ENCODE peak calls at places on chromosomes 11 and 22, in seven cellular contexts. U is body of pancreas; F is coronary artery; W is WTC11; S is HEK293T; H is progenitor cell of endocrine pancreas; D is CD8-positive, alpha-beta memory T cell. K is an unnamed sample.

GRCh38 chr11:65314501-65315203 is at the start of gene CDC42EP2:
- DNase-seq in D (peak), F (peak), W (peak), H (peak), U (peak), S (peak), K (peak)

GRCh38 chr11:71446942-71447688 is 1.1 kb downstream of the DHCR7 start:
- DNase-seq in W (no peak), H (no peak), F (no peak), D (no peak), U (no peak), S (no peak), K (no peak)

GRCh38 chr11:95095858-95096587 is 6.4 kb downstream of the ENDOD1 start:
- DNase-seq in H (no peak), F (no peak), U (no peak), W (no peak), S (no peak), D (no peak), K (no peak)

GRCh38 chr22:36386900-36387663 is 685 bp downstream of the MYH9 start:
- DNase-seq in F (peak), S (peak), D (peak), W (peak), U (peak), H (no peak), K (peak)

GRCh38 chr11:102071497-102072472 is 24.5 kb downstream of the CFAP300 start:
- DNase-seq in S (no peak), U (no peak), W (no peak), H (no peak), D (no peak), F (no peak), K (no peak)

GRCh38 chr11:12201016-12201985 is 90.9 kb downstream of the MICAL2 start:
- DNase-seq in D (no peak), U (no peak), F (peak), W (no peak), H (no peak), S (no peak), K (peak)

GRCh38 chr11:117953029-117953671 is 23.9 kb upstream of the TMPRSS13 start:
- DNase-seq in S (no peak), W (no peak), D (no peak), H (no peak), F (no peak), U (no peak), K (no peak)

GRCh38 chr11:120529214-120529613 is 17.7 kb downstream of the GRIK4 start:
- DNase-seq in F (no peak), U (no peak), W (no peak), D (no peak), S (no peak), H (no peak), K (no peak)

GRCh38 chr22:29268511-29269229 is 602 bp downstream of the EWSR1 start:
- DNase-seq in W (peak), D (peak), F (no peak), H (peak), S (no peak), U (peak), K (peak)

GRCh38 chr11:31499576-31500178 is 9.7 kb downstream of the IMMP1L start:
- DNase-seq in W (no peak), S (no peak), U (no peak), H (no peak), F (no peak), D (no peak), K (no peak)

GRCh38 chr11:118996926-118997626 is 862 bp upstream of the CENATAC start:
- DNase-seq in D (no peak), F (no peak), U (no peak), H (no peak), S (peak), W (no peak), K (no peak)

GRCh38 chr11:86115542-86116385 is 46.9 kb upstream of the PICALM start:
- DNase-seq in D (no peak), S (no peak), U (no peak), F (no peak), H (no peak), W (no peak), K (no peak)

GRCh38 chr11:10348650-10349280 is 43.9 kb downstream of the ADM start:
- DNase-seq in U (no peak), W (no peak), S (no peak), D (no peak), F (no peak), H (no peak), K (no peak)

GRCh38 chr11:18001191-18001590 is 11.7 kb downstream of the SERGEF start:
- DNase-seq in F (no peak), W (no peak), S (no peak), H (no peak), D (no peak), U (no peak), K (no peak)

GRCh38 chr11:109956124-109956793 is 136.9 kb upstream of the ZC3H12C start:
- DNase-seq in H (no peak), S (no peak), W (no peak), D (no peak), F (no peak), U (no peak), K (no peak)

GRCh38 chr11:57752954-57753353 is 1.3 kb upstream of the BTBD18 start:
- DNase-seq in S (no peak), H (no peak), F (no peak), W (peak), U (no peak), D (no peak), K (no peak)

GRCh38 chr11:24082241-24082640 is 414.6 kb upstream of the LUZP2 start:
- DNase-seq in F (no peak), H (no peak), S (no peak), U (no peak), D (no peak), W (no peak), K (no peak)

GRCh38 chr11:110712643-110713468 is 619 bp upstream of the ARHGAP20 start:
- DNase-seq in W (peak), S (peak), U (no peak), H (peak), D (peak), F (peak), K (no peak)

GRCh38 chr11:67354314-67355022 is 1.1 kb upstream of the POLD4 start:
- DNase-seq in F (peak), H (no peak), W (no peak), S (no peak), D (no peak), U (peak), K (peak)

K was measured in islet precursor cell.